ENCODE peak calls at places on chromosomes 11 and 22, in four cellular contexts. P is stomach, B is transverse colon, L is prostate gland. F is an unnamed sample.

GRCh38 chr22:30327864-30328345 is 1.2 kb upstream of the TBC1D10A start:
- DNase-seq in P (no peak), B (no peak), L (peak; percentile 45), F (no peak)

GRCh38 chr11:84532364-84532763 is 1094.8 kb downstream of the DLG2 start:
- DNase-seq in P (no peak), B (no peak), L (no peak), F (no peak)

GRCh38 chr11:13098067-13098466 is 89.0 kb downstream of the RASSF10 start:
- DNase-seq in P (no peak), B (no peak), L (peak; percentile 58), F (no peak)

GRCh38 chr11:128506384-128506783 is 81.0 kb downstream of the ETS1 start:
- DNase-seq in P (no peak), B (no peak), L (no peak), F (no peak)

GRCh38 chr11:64207247-64208085 is 945 bp downstream of the FERMT3 start:
- DNase-seq in P (peak; percentile 55), B (peak; percentile 74), L (no peak), F (peak; percentile 72)

GRCh38 chr11:122733301-122733686 is 77.8 kb downstream of the UBASH3B start:
- DNase-seq in P (no peak), B (no peak), L (no peak), F (no peak)

GRCh38 chr11:79046365-79046764 is 394.5 kb downstream of the TENM4 start:
- DNase-seq in P (no peak), B (no peak), L (no peak), F (no peak)

GRCh38 chr22:48606684-48607307 is 1220.9 kb downstream of the BRD1 start:
- DNase-seq in P (no peak), B (no peak), L (no peak), F (no peak)

GRCh38 chr11:90288207-90288821 is 65.5 kb upstream of the CHORDC1 start:
- DNase-seq in P (no peak), B (no peak), L (no peak), F (no peak)

GRCh38 chr11:48184452-48184851 is 32.2 kb upstream of the OR4B1 start:
- DNase-seq in P (no peak), B (no peak), L (no peak), F (no peak)

GRCh38 chr22:30249049-30250038 is 2.8 kb upstream of the LIF start:
- DNase-seq in P (no peak), B (no peak), L (no peak), F (no peak)

GRCh38 chr11:115153135-115153534 is 351.1 kb downstream of the CADM1 start:
- DNase-seq in P (no peak), B (no peak), L (no peak), F (no peak)

GRCh38 chr11:130588471-130588870 is 140.0 kb downstream of the ADAMTS15 start:
- DNase-seq in P (no peak), B (no peak), L (no peak), F (no peak)

DNA sequence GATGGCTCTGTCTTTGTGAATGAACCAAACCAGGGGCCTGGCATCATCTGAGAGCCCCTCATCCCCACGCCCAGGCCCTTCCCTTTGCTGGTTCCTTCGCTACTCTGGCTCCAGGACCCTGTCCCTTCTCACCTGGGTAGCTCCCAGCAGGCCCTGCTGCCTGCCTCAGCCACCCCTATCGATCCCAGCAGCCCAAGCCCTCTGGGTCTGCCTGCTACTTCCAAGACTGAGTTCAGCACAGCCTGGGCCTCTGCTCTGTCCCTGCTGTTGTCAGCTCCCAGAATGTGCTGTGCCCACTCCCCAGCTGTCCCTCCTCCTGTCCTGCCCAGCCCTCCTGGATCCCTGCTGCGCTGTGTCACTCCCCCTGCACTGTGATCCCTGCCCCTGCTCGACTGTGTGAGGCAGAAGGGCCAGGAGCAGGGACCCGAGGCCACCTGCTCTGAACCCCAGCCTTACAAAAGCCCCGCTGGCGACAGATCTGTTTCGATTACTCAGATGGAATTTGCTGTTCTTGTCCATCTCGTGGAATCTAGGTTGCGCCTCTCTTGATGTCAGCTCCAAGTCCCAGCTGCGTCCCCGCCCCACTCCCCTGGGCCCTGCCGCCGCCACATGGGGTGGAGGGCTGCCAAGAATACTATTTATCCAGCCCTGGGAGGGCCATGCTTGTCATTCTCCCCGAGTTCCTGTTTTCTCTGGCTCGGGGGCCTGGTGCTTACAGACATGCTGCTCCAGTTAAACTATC is 13.0 kb downstream of the MRPL21 start:
- DNase-seq in P (peak; percentile 84), B (peak; percentile 28), L (peak; percentile 94), F (no peak)
- TF ChIP-seq POLR2A in P (no peak), B (no peak), L (peak; percentile 1), F (no peak)

DNA sequence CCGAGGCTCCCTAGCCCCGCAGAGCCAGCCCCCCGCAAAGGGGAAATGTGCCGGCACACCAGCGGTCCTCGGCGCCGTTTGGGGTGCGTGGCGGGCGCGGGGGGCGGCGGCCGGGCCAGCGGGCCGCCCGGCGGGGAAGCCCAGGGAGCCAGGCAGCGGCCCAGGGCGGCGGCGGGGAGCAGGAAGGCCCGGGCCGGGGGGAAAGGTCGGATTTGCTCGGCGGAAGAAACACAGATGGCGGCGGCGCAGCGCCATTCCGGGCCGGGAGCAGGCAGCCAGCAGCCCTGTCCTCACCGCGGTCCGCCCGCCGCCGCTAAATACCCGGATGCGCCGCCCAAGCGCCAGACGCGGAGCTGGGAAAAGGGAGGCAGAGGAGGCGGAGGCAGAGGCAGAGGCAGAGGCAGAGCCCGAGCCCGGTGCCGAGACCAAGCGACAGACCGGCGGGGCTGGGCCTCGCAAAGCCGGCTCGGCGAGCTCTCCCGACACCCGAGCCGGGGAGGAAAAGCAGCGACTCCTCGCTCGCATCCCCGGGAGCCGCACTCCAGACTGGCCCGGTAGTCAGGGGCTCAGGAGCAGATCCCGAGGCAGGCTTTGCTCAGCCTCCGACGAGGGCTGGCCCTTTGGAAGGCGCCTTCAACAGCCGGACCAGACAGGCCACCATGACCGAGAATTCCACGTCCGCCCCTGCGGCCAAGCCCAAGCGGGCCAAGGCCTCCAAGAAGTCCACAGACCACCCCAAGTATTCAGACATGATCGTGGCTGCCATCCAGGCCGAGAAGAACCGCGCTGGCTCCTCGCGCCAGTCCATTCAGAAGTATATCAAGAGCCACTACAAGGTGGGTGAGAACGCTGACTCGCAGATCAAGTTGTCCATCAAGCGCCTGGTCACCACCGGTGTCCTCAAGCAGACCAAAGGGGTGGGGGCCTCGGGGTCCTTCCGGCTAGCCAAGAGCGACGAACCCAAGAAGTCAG is 2.6 kb upstream of the GCAT start:
- DNase-seq in P (peak; percentile 92), B (peak; percentile 94), L (peak; percentile 85), F (no peak)
- TF ChIP-seq POLR2A in P (peak; percentile 59), B (peak; percentile 98), L (peak; percentile 78), F (no peak)

GRCh38 chr11:9367551-9367950 is 16.9 kb upstream of the IPO7 start:
- DNase-seq in P (no peak), B (no peak), L (no peak), F (no peak)

GRCh38 chr11:9362393-9362863 is 22.0 kb upstream of the IPO7 start:
- DNase-seq in P (no peak), B (no peak), L (no peak), F (no peak)

GRCh38 chr11:9363954-9364912 is 20.2 kb upstream of the IPO7 start:
- DNase-seq in P (peak; percentile 96), B (peak; percentile 96), L (peak; percentile 96), F (peak; percentile 97)
- TF ChIP-seq POLR2A in P (no peak), B (peak; percentile 80), L (peak; percentile 74), F (no peak)

DNA sequence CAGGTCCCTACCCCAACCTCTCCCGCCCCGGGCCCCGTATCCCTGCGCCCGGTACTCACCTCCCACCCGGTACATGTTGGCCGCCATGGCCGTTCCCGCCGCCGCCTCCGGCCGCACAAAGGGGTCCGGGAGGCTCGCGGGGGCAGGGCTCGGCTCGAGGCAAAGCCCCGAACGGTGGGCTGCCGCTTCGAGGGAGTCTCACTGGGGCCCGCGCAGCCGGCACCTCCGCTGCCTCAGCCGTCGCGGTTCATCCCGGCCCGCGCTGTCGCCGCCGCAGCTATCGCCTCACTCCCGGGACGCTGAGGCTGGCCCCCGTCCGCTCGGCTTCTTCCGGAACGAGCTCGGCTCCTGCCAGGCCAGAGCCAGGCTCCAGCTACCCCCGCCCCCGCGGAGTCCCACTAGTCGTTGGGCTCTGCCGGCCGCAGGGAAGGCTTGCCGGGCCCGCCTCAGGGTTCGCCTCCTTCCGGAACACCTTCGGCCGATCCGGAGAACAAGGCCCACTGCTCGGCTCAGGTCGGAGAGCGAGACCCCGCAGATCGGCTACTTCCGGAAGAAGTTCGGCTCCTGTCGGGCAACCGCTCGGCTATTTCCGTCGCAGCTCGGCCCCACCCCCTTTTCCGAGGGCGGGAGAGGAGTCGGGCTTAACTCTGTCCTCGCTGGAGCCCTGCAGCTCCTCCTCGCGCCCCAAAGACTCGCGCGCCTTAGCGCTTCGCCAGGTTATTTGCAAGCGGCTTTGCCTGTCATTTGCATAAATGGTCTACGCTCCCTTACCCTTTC is at the start of gene MTA2:
- DNase-seq in P (peak; percentile 97), B (peak; percentile 99), L (peak; percentile 97), F (peak; percentile 88)
- TF ChIP-seq POLR2A in P (no peak), B (peak; percentile 73), L (peak; percentile 76), F (peak; percentile 50)

GRCh38 chr22:31526275-31526674 is 29.9 kb downstream of the SFI1 start:
- DNase-seq in P (no peak), B (no peak), L (no peak), F (no peak)
- TF ChIP-seq POLR2A in P (no peak), B (no peak), L (no peak), F (no peak)

DNA sequence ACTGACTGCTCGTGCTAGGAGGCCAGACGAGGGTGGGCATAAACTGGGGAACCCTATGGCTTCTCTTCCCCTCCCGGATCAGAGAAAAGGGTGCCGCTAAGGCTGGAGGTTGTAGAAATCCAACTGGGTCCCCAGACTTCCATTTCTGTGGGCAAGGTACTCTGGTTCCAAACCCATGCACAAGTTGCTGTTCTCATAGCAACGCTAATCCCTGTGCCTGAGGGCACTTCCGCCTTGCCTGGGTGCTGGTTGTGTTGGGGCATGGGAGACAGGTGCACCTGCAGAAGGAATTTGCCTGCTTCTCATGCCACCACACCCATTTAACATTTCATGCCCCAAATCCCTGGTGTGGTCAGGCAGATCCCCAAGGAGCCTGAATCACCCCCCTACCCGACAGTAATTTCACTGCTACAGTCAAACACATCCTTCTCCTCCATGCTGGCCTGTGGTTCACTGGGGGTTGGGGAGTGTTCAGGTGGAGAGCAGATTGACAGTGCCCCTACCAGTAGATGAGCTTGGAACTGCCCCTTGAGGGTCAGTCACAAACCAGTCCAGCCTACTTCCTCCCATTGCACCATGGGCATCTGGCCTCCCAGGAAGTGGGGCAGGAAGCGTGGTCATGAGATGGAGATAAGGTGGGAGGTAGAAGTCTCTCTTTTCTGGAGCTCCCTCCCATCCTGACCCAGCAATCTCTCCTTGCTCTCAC is 1.2 kb downstream of the C2CD2L start:
- DNase-seq in P (peak; percentile 53), B (peak; percentile 64), L (peak; percentile 43), F (peak; percentile 35)
- TF ChIP-seq POLR2A in P (no peak), B (no peak), L (no peak), F (no peak)